ENCODE peak calls at places on chromosomes 16 and 17, in nine cellular contexts. One of them, this sample, is unnamed.

GRCh38 chr17:17041018-17041521 is 1.2 kb upstream of the MPRIP start:
- DNase-seq in GM23338: no peak
- DNase-seq in left ventricle myocardium inferior: no peak
- DNase-seq in GM23248: peak; percentile 88
- DNase-seq in stomach: no peak
- DNase-seq in brain microvascular endothelial cell: peak; percentile 47
- DNase-seq in lower lobe of right lung: peak; percentile 35
- DNase-seq in esophagus squamous epithelium: no peak
- DNase-seq in prostate gland: no peak
- DNase-seq in this sample: no peak

GRCh38 chr17:21379080-21379711 is 3.0 kb downstream of the KCNJ12 start:
- DNase-seq in esophagus squamous epithelium: no peak
- DNase-seq in lower lobe of right lung: no peak
- DNase-seq in GM23338: no peak
- DNase-seq in brain microvascular endothelial cell: no peak
- DNase-seq in stomach: peak; percentile 94
- DNase-seq in prostate gland: no peak
- DNase-seq in GM23248: no peak
- DNase-seq in left ventricle myocardium inferior: peak; percentile 66
- DNase-seq in this sample: peak; percentile 61

GRCh38 chr16:31078597-31079341 is 4.5 kb downstream of the ZNF646 start:
- DNase-seq in GM23248: no peak
- DNase-seq in GM23338: no peak
- DNase-seq in left ventricle myocardium inferior: no peak
- DNase-seq in brain microvascular endothelial cell: no peak
- DNase-seq in esophagus squamous epithelium: no peak
- DNase-seq in lower lobe of right lung: no peak
- DNase-seq in stomach: no peak
- DNase-seq in prostate gland: no peak
- DNase-seq in this sample: no peak

GRCh38 chr16:73171380-73171779 is 123.5 kb upstream of the ZFHX3 start:
- DNase-seq in left ventricle myocardium inferior: no peak
- DNase-seq in stomach: no peak
- DNase-seq in brain microvascular endothelial cell: no peak
- DNase-seq in lower lobe of right lung: no peak
- DNase-seq in GM23338: no peak
- DNase-seq in GM23248: no peak
- DNase-seq in esophagus squamous epithelium: no peak
- DNase-seq in prostate gland: no peak
- DNase-seq in this sample: no peak

GRCh38 chr16:82062645-82063058 is 27.6 kb downstream of the HSD17B2 start:
- DNase-seq in stomach: no peak
- DNase-seq in esophagus squamous epithelium: no peak
- DNase-seq in lower lobe of right lung: peak; percentile 54
- DNase-seq in left ventricle myocardium inferior: no peak
- DNase-seq in GM23338: no peak
- DNase-seq in prostate gland: no peak
- DNase-seq in GM23248: peak; percentile 80
- DNase-seq in brain microvascular endothelial cell: no peak
- DNase-seq in this sample: no peak

GRCh38 chr17:62692721-62693431 is 65.4 kb downstream of the MRC2 start:
- DNase-seq in stomach: no peak
- DNase-seq in GM23248: peak; percentile 61
- DNase-seq in left ventricle myocardium inferior: no peak
- DNase-seq in lower lobe of right lung: peak; percentile 46
- DNase-seq in prostate gland: no peak
- DNase-seq in brain microvascular endothelial cell: no peak
- DNase-seq in GM23338: peak; percentile 89
- DNase-seq in esophagus squamous epithelium: no peak
- DNase-seq in this sample: no peak

GRCh38 chr17:60086822-60087591 is 8.3 kb upstream of the HEATR6 start:
- DNase-seq in GM23338: no peak
- DNase-seq in GM23248: peak; percentile 88
- DNase-seq in prostate gland: no peak
- DNase-seq in left ventricle myocardium inferior: no peak
- DNase-seq in brain microvascular endothelial cell: peak; percentile 65
- DNase-seq in esophagus squamous epithelium: no peak
- DNase-seq in stomach: no peak
- DNase-seq in lower lobe of right lung: peak; percentile 78
- DNase-seq in this sample: no peak

GRCh38 chr17:58747674-58748073 is 8.0 kb upstream of the PPM1E start:
- DNase-seq in stomach: no peak
- DNase-seq in brain microvascular endothelial cell: no peak
- DNase-seq in GM23248: no peak
- DNase-seq in prostate gland: no peak
- DNase-seq in esophagus squamous epithelium: no peak
- DNase-seq in GM23338: no peak
- DNase-seq in left ventricle myocardium inferior: no peak
- DNase-seq in lower lobe of right lung: no peak
- DNase-seq in this sample: no peak

GRCh38 chr17:40821536-40821935 is 878 bp downstream of the KRT10 start:
- DNase-seq in esophagus squamous epithelium: no peak
- DNase-seq in lower lobe of right lung: no peak
- DNase-seq in GM23248: peak; percentile 36
- DNase-seq in brain microvascular endothelial cell: no peak
- DNase-seq in stomach: no peak
- DNase-seq in GM23338: no peak
- DNase-seq in left ventricle myocardium inferior: no peak
- DNase-seq in prostate gland: no peak
- DNase-seq in this sample: no peak

GRCh38 chr17:41107941-41108445 is 2.8 kb downstream of the KRTAP4-9 start:
- DNase-seq in left ventricle myocardium inferior: no peak
- DNase-seq in brain microvascular endothelial cell: no peak
- DNase-seq in prostate gland: no peak
- DNase-seq in GM23338: no peak
- DNase-seq in lower lobe of right lung: no peak
- DNase-seq in stomach: no peak
- DNase-seq in esophagus squamous epithelium: no peak
- DNase-seq in GM23248: no peak
- DNase-seq in this sample: no peak

GRCh38 chr16:68079616-68080344 is 5.4 kb upstream of the NFATC3 start:
- DNase-seq in prostate gland: no peak
- DNase-seq in left ventricle myocardium inferior: peak; percentile 83
- DNase-seq in brain microvascular endothelial cell: no peak
- DNase-seq in GM23338: no peak
- DNase-seq in GM23248: no peak
- DNase-seq in stomach: peak; percentile 54
- DNase-seq in lower lobe of right lung: peak; percentile 87
- DNase-seq in esophagus squamous epithelium: no peak
- DNase-seq in this sample: peak; percentile 80

GRCh38 chr16:31505483-31505882 is 2.7 kb downstream of the RUSF1 start:
- DNase-seq in lower lobe of right lung: no peak
- DNase-seq in GM23338: no peak
- DNase-seq in brain microvascular endothelial cell: no peak
- DNase-seq in stomach: no peak
- DNase-seq in prostate gland: no peak
- DNase-seq in GM23248: no peak
- DNase-seq in esophagus squamous epithelium: no peak
- DNase-seq in left ventricle myocardium inferior: no peak
- DNase-seq in this sample: no peak

GRCh38 chr16:27377666-27378485 is 24.1 kb upstream of the IL21R start:
- DNase-seq in left ventricle myocardium inferior: no peak
- DNase-seq in prostate gland: no peak
- DNase-seq in lower lobe of right lung: no peak
- DNase-seq in stomach: no peak
- DNase-seq in GM23248: no peak
- DNase-seq in brain microvascular endothelial cell: no peak
- DNase-seq in GM23338: no peak
- DNase-seq in esophagus squamous epithelium: no peak
- DNase-seq in this sample: no peak

GRCh38 chr16:57472665-57473060 is 10.2 kb downstream of the POLR2C start:
- DNase-seq in esophagus squamous epithelium: no peak
- DNase-seq in prostate gland: no peak
- DNase-seq in GM23338: peak; percentile 55
- DNase-seq in lower lobe of right lung: no peak
- DNase-seq in stomach: no peak
- DNase-seq in GM23248: no peak
- DNase-seq in left ventricle myocardium inferior: no peak
- DNase-seq in brain microvascular endothelial cell: no peak
- DNase-seq in this sample: no peak

GRCh38 chr16:64153718-64154117 is 968.1 kb downstream of the CDH11 start:
- DNase-seq in GM23338: no peak
- DNase-seq in stomach: no peak
- DNase-seq in lower lobe of right lung: no peak
- DNase-seq in brain microvascular endothelial cell: peak; percentile 18
- DNase-seq in GM23248: peak; percentile 84
- DNase-seq in left ventricle myocardium inferior: no peak
- DNase-seq in esophagus squamous epithelium: no peak
- DNase-seq in prostate gland: no peak
- DNase-seq in this sample: no peak

GRCh38 chr17:31582151-31582907 is 190.9 kb downstream of the RAB11FIP4 start:
- DNase-seq in lower lobe of right lung: peak; percentile 79
- DNase-seq in GM23338: no peak
- DNase-seq in GM23248: peak; percentile 78
- DNase-seq in stomach: peak; percentile 66
- DNase-seq in brain microvascular endothelial cell: peak; percentile 29
- DNase-seq in prostate gland: no peak
- DNase-seq in left ventricle myocardium inferior: peak; percentile 62
- DNase-seq in esophagus squamous epithelium: no peak
- DNase-seq in this sample: peak; percentile 70

GRCh38 chr17:45228985-45229517 is 7.4 kb downstream of the FMNL1 start:
- DNase-seq in GM23248: peak; percentile 96
- DNase-seq in lower lobe of right lung: peak; percentile 93
- DNase-seq in GM23338: peak; percentile 64
- DNase-seq in stomach: peak; percentile 70
- DNase-seq in left ventricle myocardium inferior: peak; percentile 89
- DNase-seq in esophagus squamous epithelium: no peak
- DNase-seq in brain microvascular endothelial cell: peak; percentile 77
- DNase-seq in prostate gland: no peak
- DNase-seq in this sample: peak; percentile 85

GRCh38 chr17:48011405-48012150 is 26.0 kb downstream of the COPZ2 start:
- DNase-seq in brain microvascular endothelial cell: peak; percentile 40
- DNase-seq in stomach: peak; percentile 32
- DNase-seq in lower lobe of right lung: no peak
- DNase-seq in esophagus squamous epithelium: no peak
- DNase-seq in left ventricle myocardium inferior: no peak
- DNase-seq in GM23338: peak; percentile 80
- DNase-seq in prostate gland: no peak
- DNase-seq in GM23248: peak; percentile 68
- DNase-seq in this sample: no peak

GRCh38 chr16:67672739-67673662 is 6.4 kb downstream of the C16orf86 start:
- DNase-seq in GM23248: peak; percentile 87
- DNase-seq in brain microvascular endothelial cell: peak; percentile 56
- DNase-seq in left ventricle myocardium inferior: peak; percentile 65
- DNase-seq in prostate gland: peak; percentile 54
- DNase-seq in stomach: peak; percentile 75
- DNase-seq in esophagus squamous epithelium: no peak
- DNase-seq in lower lobe of right lung: peak; percentile 77
- DNase-seq in GM23338: peak; percentile 87
- DNase-seq in this sample: peak; percentile 77

GRCh38 chr17:72717676-72718075 is 374.8 kb downstream of the SLC39A11 start:
- DNase-seq in brain microvascular endothelial cell: no peak
- DNase-seq in esophagus squamous epithelium: no peak
- DNase-seq in prostate gland: no peak
- DNase-seq in GM23248: no peak
- DNase-seq in GM23338: no peak
- DNase-seq in left ventricle myocardium inferior: no peak
- DNase-seq in stomach: no peak
- DNase-seq in lower lobe of right lung: no peak
- DNase-seq in this sample: no peak

GRCh38 chr17:50763716-50764450 is 3.4 kb downstream of the ANKRD40CL start:
- DNase-seq in brain microvascular endothelial cell: no peak
- DNase-seq in left ventricle myocardium inferior: no peak
- DNase-seq in prostate gland: peak; percentile 58
- DNase-seq in GM23338: no peak
- DNase-seq in lower lobe of right lung: no peak
- DNase-seq in stomach: no peak
- DNase-seq in esophagus squamous epithelium: no peak
- DNase-seq in GM23248: no peak
- DNase-seq in this sample: no peak
- H3K27ac ChIP-seq in brain microvascular endothelial cell: no peak overlapping the region
- H3K27ac ChIP-seq in left ventricle myocardium inferior: no peak overlapping the region
- H3K27ac ChIP-seq in prostate gland: no peak overlapping the region
- H3K27ac ChIP-seq in GM23338: no peak overlapping the region
- H3K27ac ChIP-seq in lower lobe of right lung: no peak overlapping the region
- H3K27ac ChIP-seq in stomach: no peak overlapping the region
- H3K27ac ChIP-seq in esophagus squamous epithelium: peak overlapping the region; percentile 14
- H3K27ac ChIP-seq in GM23248: no peak overlapping the region
- H3K27ac ChIP-seq in this sample: no peak overlapping the region

GRCh38 chr17:81575836-81576235 is 23.7 kb upstream of the FAAP100 start:
- DNase-seq in GM23248: no peak
- DNase-seq in esophagus squamous epithelium: no peak
- DNase-seq in left ventricle myocardium inferior: no peak
- DNase-seq in GM23338: no peak
- DNase-seq in brain microvascular endothelial cell: no peak
- DNase-seq in lower lobe of right lung: no peak
- DNase-seq in stomach: no peak
- DNase-seq in prostate gland: no peak
- DNase-seq in this sample: no peak
- H3K4me3 ChIP-seq in GM23248: no peak overlapping the region
- H3K4me3 ChIP-seq in esophagus squamous epithelium: no peak overlapping the region
- H3K4me3 ChIP-seq in left ventricle myocardium inferior: no peak overlapping the region
- H3K4me3 ChIP-seq in GM23338: no peak overlapping the region
- H3K4me3 ChIP-seq in brain microvascular endothelial cell: no peak overlapping the region
- H3K4me3 ChIP-seq in lower lobe of right lung: no peak overlapping the region
- H3K4me3 ChIP-seq in stomach: no peak overlapping the region
- H3K4me3 ChIP-seq in prostate gland: no peak overlapping the region
- H3K4me3 ChIP-seq in this sample: no peak overlapping the region

DNA sequence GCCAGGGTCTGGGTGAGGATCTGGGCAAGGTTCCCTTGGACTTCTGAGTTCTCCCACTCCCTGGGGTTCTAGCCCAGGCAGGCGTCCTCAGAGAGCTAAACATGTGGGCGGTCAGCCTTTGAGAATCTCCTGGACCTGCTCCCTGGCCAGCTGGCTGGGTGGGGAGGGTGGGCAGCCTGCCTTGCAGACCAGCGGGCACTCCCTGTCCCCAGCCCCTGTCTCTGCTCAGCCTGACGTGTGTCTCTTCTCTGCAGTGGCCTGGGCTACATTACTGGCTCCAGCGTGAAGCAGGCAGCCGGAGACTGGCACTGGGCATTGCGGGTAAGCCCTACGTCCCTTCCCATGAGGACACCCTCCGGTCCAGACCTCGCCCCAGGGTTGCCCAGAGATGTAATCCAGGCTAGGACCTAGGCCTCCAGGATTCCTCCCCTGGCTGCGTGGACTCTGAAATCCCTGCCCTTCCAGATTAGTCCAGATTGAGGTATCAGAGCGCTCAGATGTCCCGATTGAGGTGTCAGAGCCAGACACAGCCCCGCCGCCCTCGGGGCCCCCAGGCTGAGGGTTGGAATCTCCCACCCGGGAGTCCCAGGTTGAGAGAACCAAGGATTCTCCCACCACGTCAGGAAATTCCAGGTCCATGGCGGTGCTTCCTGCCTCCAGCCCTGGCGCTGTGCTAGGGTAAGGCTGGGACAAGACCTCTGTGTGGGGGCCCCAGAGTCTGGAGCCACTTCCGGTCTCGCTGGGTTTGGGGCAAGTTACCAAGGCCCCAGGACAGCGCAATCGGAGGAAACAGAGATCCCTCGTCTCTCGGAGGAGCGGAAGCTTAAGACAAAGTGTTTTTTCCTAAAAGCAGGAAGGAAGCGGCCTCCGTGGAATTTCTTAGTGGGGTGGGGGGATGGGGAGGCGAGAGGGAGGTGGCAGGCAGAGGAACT is 24.1 kb downstream of the MYBBP1A start:
- DNase-seq in brain microvascular endothelial cell: no peak
- DNase-seq in GM23248: no peak
- DNase-seq in stomach: no peak
- DNase-seq in prostate gland: no peak
- DNase-seq in lower lobe of right lung: no peak
- DNase-seq in left ventricle myocardium inferior: no peak
- DNase-seq in GM23338: peak; percentile 29
- DNase-seq in esophagus squamous epithelium: no peak
- DNase-seq in this sample: peak; percentile 56
- H3K27ac ChIP-seq in brain microvascular endothelial cell: no peak overlapping the region
- H3K27ac ChIP-seq in GM23248: no peak overlapping the region
- H3K27ac ChIP-seq in stomach: peak overlapping the region; percentile 10
- H3K27ac ChIP-seq in prostate gland: no peak overlapping the region
- H3K27ac ChIP-seq in lower lobe of right lung: peak overlapping the region; percentile 77
- H3K27ac ChIP-seq in left ventricle myocardium inferior: peak overlapping the region; percentile 84
- H3K27ac ChIP-seq in GM23338: no peak overlapping the region
- H3K27ac ChIP-seq in esophagus squamous epithelium: peak overlapping the region; percentile 38
- H3K27ac ChIP-seq in this sample: peak overlapping the region; percentile 74

GRCh38 chr17:19494961-19495806 is 38.5 kb upstream of the SLC47A1 start:
- DNase-seq in esophagus squamous epithelium: no peak
- DNase-seq in lower lobe of right lung: no peak
- DNase-seq in GM23248: no peak
- DNase-seq in stomach: no peak
- DNase-seq in left ventricle myocardium inferior: no peak
- DNase-seq in prostate gland: no peak
- DNase-seq in brain microvascular endothelial cell: no peak
- DNase-seq in GM23338: no peak
- DNase-seq in this sample: no peak
- H3K4me3 ChIP-seq in esophagus squamous epithelium: no peak overlapping the region
- H3K4me3 ChIP-seq in lower lobe of right lung: no peak overlapping the region
- H3K4me3 ChIP-seq in GM23248: no peak overlapping the region
- H3K4me3 ChIP-seq in stomach: no peak overlapping the region
- H3K4me3 ChIP-seq in left ventricle myocardium inferior: no peak overlapping the region
- H3K4me3 ChIP-seq in prostate gland: no peak overlapping the region
- H3K4me3 ChIP-seq in brain microvascular endothelial cell: no peak overlapping the region
- H3K4me3 ChIP-seq in GM23338: no peak overlapping the region
- H3K4me3 ChIP-seq in this sample: no peak overlapping the region

This sample was measured in heart right ventricle.